ENCODE peak calls at places on chromosomes 4 and X, in four cellular contexts. One of them, this sample, is unnamed.

GRCh38 chr4:94695389-94695788 is 62.4 kb upstream of the BMPR1B start:
- DNase-seq in SK-N-SH: no peak
- DNase-seq in K562: no peak
- DNase-seq in HepG2: no peak
- DNase-seq in this sample: no peak

GRCh38 chrX:133413218-133413925 is 1.9 kb downstream of the GPC4 start:
- DNase-seq in SK-N-SH: peak
- DNase-seq in K562: no peak
- DNase-seq in HepG2: no peak
- DNase-seq in this sample: no peak

GRCh38 chr4:44671636-44672035 is 6.6 kb upstream of the GUF1 start:
- DNase-seq in SK-N-SH: no peak
- DNase-seq in K562: no peak
- DNase-seq in HepG2: no peak
- DNase-seq in this sample: no peak

GRCh38 chr4:107999932-108000539 is 10.3 kb downstream of the HADH start:
- DNase-seq in SK-N-SH: no peak
- DNase-seq in K562: no peak
- DNase-seq in HepG2: no peak
- DNase-seq in this sample: no peak

GRCh38 chrX:137574102-137574783 is 8.3 kb downstream of the ZIC3 start:
- DNase-seq in SK-N-SH: no peak
- DNase-seq in K562: no peak
- DNase-seq in HepG2: no peak
- DNase-seq in this sample: peak

GRCh38 chr4:132709024-132709423 is 440.1 kb upstream of the PCDH10 start:
- DNase-seq in SK-N-SH: no peak
- DNase-seq in K562: no peak
- DNase-seq in HepG2: no peak
- DNase-seq in this sample: no peak

GRCh38 chr4:7295201-7295916 is 103.0 kb downstream of the SORCS2 start:
- DNase-seq in SK-N-SH: peak
- DNase-seq in K562: no peak
- DNase-seq in HepG2: no peak
- DNase-seq in this sample: no peak

GRCh38 chr4:11702886-11703555 is 274.3 kb upstream of the HS3ST1 start:
- DNase-seq in SK-N-SH: no peak
- DNase-seq in K562: no peak
- DNase-seq in HepG2: no peak
- DNase-seq in this sample: no peak

GRCh38 chr4:153113061-153113837 is 91.0 kb upstream of the TRIM2 start:
- DNase-seq in SK-N-SH: no peak
- DNase-seq in K562: no peak
- DNase-seq in HepG2: no peak
- DNase-seq in this sample: no peak

GRCh38 chr4:25953740-25954139 is 39.7 kb downstream of the SMIM20 start:
- DNase-seq in SK-N-SH: no peak
- DNase-seq in K562: no peak
- DNase-seq in HepG2: peak
- DNase-seq in this sample: no peak

GRCh38 chrX:36414056-36414455 is 494.5 kb downstream of the CFAP47 start:
- DNase-seq in SK-N-SH: no peak
- DNase-seq in K562: no peak
- DNase-seq in HepG2: no peak
- DNase-seq in this sample: no peak

GRCh38 chrX:133948895-133949294 is 36.5 kb downstream of the GPC3 start:
- DNase-seq in SK-N-SH: no peak
- DNase-seq in K562: no peak
- DNase-seq in HepG2: no peak
- DNase-seq in this sample: no peak

GRCh38 chrX:124238268-124238667 is 94.2 kb upstream of the TEX13D start:
- DNase-seq in SK-N-SH: no peak
- DNase-seq in K562: no peak
- DNase-seq in HepG2: no peak
- DNase-seq in this sample: no peak

GRCh38 chr4:113665036-113665435 is 96.5 kb downstream of the CAMK2D start:
- DNase-seq in SK-N-SH: no peak
- DNase-seq in K562: no peak
- DNase-seq in HepG2: no peak
- DNase-seq in this sample: no peak

GRCh38 chr4:16116019-16116418 is 32.2 kb upstream of the PROM1 start:
- DNase-seq in SK-N-SH: no peak
- DNase-seq in K562: no peak
- DNase-seq in HepG2: no peak
- DNase-seq in this sample: no peak

GRCh38 chrX:153944140-153944799 is at the start of gene RENBP:
- DNase-seq in SK-N-SH: peak
- DNase-seq in K562: peak
- DNase-seq in HepG2: no peak
- DNase-seq in this sample: peak

GRCh38 chrX:133495464-133496391 is 80.4 kb upstream of the GPC4 start:
- DNase-seq in SK-N-SH: no peak
- DNase-seq in K562: no peak
- DNase-seq in HepG2: no peak
- DNase-seq in this sample: no peak

GRCh38 chrX:13092455-13092941 is 48.1 kb upstream of the FAM9C start:
- DNase-seq in SK-N-SH: no peak
- DNase-seq in K562: no peak
- DNase-seq in HepG2: no peak
- DNase-seq in this sample: no peak

GRCh38 chrX:31318866-31319265 is 247.0 kb upstream of the FTHL17 start:
- DNase-seq in SK-N-SH: no peak
- DNase-seq in K562: no peak
- DNase-seq in HepG2: no peak
- DNase-seq in this sample: no peak

GRCh38 chr4:150130953-150131352 is 52.7 kb downstream of the DCLK2 start:
- DNase-seq in SK-N-SH: no peak
- DNase-seq in K562: no peak
- DNase-seq in HepG2: no peak
- DNase-seq in this sample: no peak

GRCh38 chrX:112636951-112637541 is 42.7 kb downstream of the LHFPL1 start:
- DNase-seq in SK-N-SH: no peak
- DNase-seq in K562: no peak
- DNase-seq in HepG2: no peak
- DNase-seq in this sample: no peak

GRCh38 chr4:24583451-24584174 is 741 bp downstream of the DHX15 start:
- DNase-seq in SK-N-SH: peak
- DNase-seq in K562: peak
- DNase-seq in HepG2: peak
- DNase-seq in this sample: peak

GRCh38 chr4:1195894-1196401 is 23.6 kb upstream of the SPON2 start:
- DNase-seq in SK-N-SH: peak
- DNase-seq in K562: no peak
- DNase-seq in HepG2: no peak
- DNase-seq in this sample: peak

GRCh38 chrX:118493653-118494297 is 1.8 kb upstream of the DOCK11 start:
- DNase-seq in SK-N-SH: no peak
- DNase-seq in K562: peak
- DNase-seq in HepG2: no peak
- DNase-seq in this sample: no peak

GRCh38 chr4:159290321-159291030 is 187.6 kb downstream of the RAPGEF2 start:
- DNase-seq in SK-N-SH: no peak
- DNase-seq in K562: no peak
- DNase-seq in HepG2: no peak
- DNase-seq in this sample: no peak

GRCh38 chrX:9356846-9357245 is 108.0 kb upstream of the TBL1X start:
- DNase-seq in SK-N-SH: no peak
- DNase-seq in K562: no peak
- DNase-seq in HepG2: no peak
- DNase-seq in this sample: no peak

GRCh38 chrX:72126048-72126415 is 5.7 kb downstream of the RTL5 start:
- DNase-seq in SK-N-SH: peak
- DNase-seq in K562: no peak
- DNase-seq in HepG2: no peak
- DNase-seq in this sample: no peak

GRCh38 chrX:30215357-30215843 is at the start of gene MAGEB2:
- DNase-seq in SK-N-SH: peak
- DNase-seq in K562: peak
- DNase-seq in HepG2: no peak
- DNase-seq in this sample: peak

GRCh38 chrX:111492085-111492484 is 19.4 kb upstream of the SERTM2 start:
- DNase-seq in SK-N-SH: peak
- DNase-seq in K562: no peak
- DNase-seq in HepG2: no peak
- DNase-seq in this sample: no peak

GRCh38 chr4:147590249-147590920 is 26.8 kb upstream of the TMEM184C start:
- DNase-seq in SK-N-SH: peak
- DNase-seq in K562: peak
- DNase-seq in HepG2: peak
- DNase-seq in this sample: peak

GRCh38 chrX:115563633-115564182 is 2.7 kb downstream of the PLS3 start:
- DNase-seq in SK-N-SH: no peak
- DNase-seq in K562: no peak
- DNase-seq in HepG2: no peak
- DNase-seq in this sample: no peak

GRCh38 chrX:125295337-125295736 is 24.3 kb upstream of the TEX13C start:
- DNase-seq in SK-N-SH: no peak
- DNase-seq in K562: no peak
- DNase-seq in HepG2: no peak
- DNase-seq in this sample: no peak
- TF ChIP-seq FOXJ3 in SK-N-SH: no peak
- TF ChIP-seq FOXJ3 in K562: no peak
- TF ChIP-seq FOXJ3 in HepG2: no peak
- TF ChIP-seq FOXJ3 in this sample: no peak

GRCh38 chr4:17809667-17810066 is 890 bp downstream of the DCAF16 start:
- DNase-seq in SK-N-SH: no peak
- DNase-seq in K562: peak
- DNase-seq in HepG2: peak
- DNase-seq in this sample: no peak
- TF ChIP-seq MAX in SK-N-SH: no peak
- TF ChIP-seq MAX in K562: no peak
- TF ChIP-seq MAX in HepG2: no peak
- TF ChIP-seq MAX in this sample: no peak

GRCh38 chr4:10461091-10461849 is 4.0 kb upstream of the ZNF518B start:
- DNase-seq in SK-N-SH: peak
- DNase-seq in K562: peak
- DNase-seq in HepG2: no peak
- DNase-seq in this sample: peak
- TF ChIP-seq FOXJ3 in SK-N-SH: no peak
- TF ChIP-seq FOXJ3 in K562: no peak
- TF ChIP-seq FOXJ3 in HepG2: no peak
- TF ChIP-seq FOXJ3 in this sample: no peak

GRCh38 chr4:119834901-119835300 is 206.3 kb upstream of the PDE5A start:
- DNase-seq in SK-N-SH: no peak
- DNase-seq in K562: no peak
- DNase-seq in HepG2: no peak
- DNase-seq in this sample: no peak
- TF ChIP-seq MAX in SK-N-SH: no peak
- TF ChIP-seq MAX in K562: no peak
- TF ChIP-seq MAX in HepG2: no peak
- TF ChIP-seq MAX in this sample: no peak

GRCh38 chr4:91064157-91064853 is 937.1 kb downstream of the CCSER1 start:
- DNase-seq in SK-N-SH: peak
- DNase-seq in K562: no peak
- DNase-seq in HepG2: peak
- DNase-seq in this sample: no peak

GRCh38 chr4:91070736-91071135 is 943.5 kb downstream of the CCSER1 start:
- DNase-seq in SK-N-SH: no peak
- DNase-seq in K562: no peak
- DNase-seq in HepG2: no peak
- DNase-seq in this sample: no peak

GRCh38 chr4:91065117-91065516 is 937.9 kb downstream of the CCSER1 start:
- DNase-seq in SK-N-SH: no peak
- DNase-seq in K562: no peak
- DNase-seq in HepG2: no peak
- DNase-seq in this sample: no peak
- TF ChIP-seq FOXJ3 in SK-N-SH: no peak
- TF ChIP-seq FOXJ3 in K562: no peak
- TF ChIP-seq FOXJ3 in HepG2: no peak
- TF ChIP-seq FOXJ3 in this sample: no peak

DNA sequence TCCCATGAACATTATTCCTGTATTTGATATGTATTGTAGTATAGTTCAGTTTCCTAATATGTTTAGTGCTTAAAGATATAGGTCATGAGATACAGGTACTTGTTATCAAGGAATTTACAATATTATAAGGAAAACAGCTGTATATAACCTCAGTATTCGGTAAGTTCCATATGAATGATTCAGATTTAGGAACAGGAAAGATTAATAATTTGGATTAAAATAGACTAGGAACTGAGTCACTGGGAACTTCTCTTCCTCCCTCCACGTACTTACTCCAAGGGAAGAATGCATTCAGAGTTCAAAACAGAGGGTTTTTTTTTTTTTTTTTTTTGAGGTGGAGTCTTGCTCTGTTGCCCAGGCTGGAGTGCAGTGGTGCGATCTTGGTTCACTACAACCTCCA is 20.0 kb downstream of the DIAPH2 start:
- DNase-seq in SK-N-SH: no peak
- DNase-seq in K562: no peak
- DNase-seq in HepG2: no peak
- DNase-seq in this sample: no peak
- TF ChIP-seq MAX in SK-N-SH: no peak
- TF ChIP-seq MAX in K562: no peak
- TF ChIP-seq MAX in HepG2: no peak
- TF ChIP-seq MAX in this sample: no peak

GRCh38 chr4:165199722-165200121 is 7.6 kb upstream of the KLHL2 start:
- DNase-seq in SK-N-SH: no peak
- DNase-seq in K562: no peak
- DNase-seq in HepG2: no peak
- DNase-seq in this sample: no peak
- TF ChIP-seq FOXJ3 in SK-N-SH: no peak
- TF ChIP-seq FOXJ3 in K562: no peak
- TF ChIP-seq FOXJ3 in HepG2: no peak
- TF ChIP-seq FOXJ3 in this sample: no peak